ENCODE peak calls at places on chromosomes 3 and 15, in seven cellular contexts. I is GM12865; O is PC-3; C is stimulated activated CD4-positive, alpha-beta T cell treated with anti-CD3 and anti-CD28 coated beads, Interleukin-4, amount 100 ng/mL, for 4 hours; Z is RWPE2; X is LoVo; P is COLO829. R is an unnamed sample.

GRCh38 chr3:38016847-38017444 is 12.5 kb downstream of the PLCD1 start:
- DNase-seq in I (no peak), P (no peak), O (no peak), Z (no peak), X (no peak), C (no peak), R (no peak)

GRCh38 chr3:127848131-127849129 is 26.1 kb upstream of the MGLL start:
- DNase-seq in X (no peak), O (no peak), I (no peak), P (no peak), Z (no peak), C (no peak), R (no peak)

GRCh38 chr3:185658504-185658912 is 72.4 kb downstream of the SENP2 start:
- DNase-seq in X (peak), Z (peak), P (peak), O (peak), I (no peak), C (no peak), R (peak)

GRCh38 chr3:196661400-196661799 is 21.9 kb downstream of the NRROS start:
- DNase-seq in Z (no peak), O (no peak), I (no peak), X (no peak), C (no peak), P (no peak), R (no peak)

GRCh38 chr3:195705081-195705991 is 15.4 kb upstream of the MUC20 start:
- DNase-seq in Z (no peak), O (no peak), X (no peak), P (no peak), C (no peak), I (no peak), R (no peak)

GRCh38 chr15:42919794-42920280 is 741 bp downstream of the TTBK2 start:
- DNase-seq in X (peak), C (peak), O (peak), P (no peak), I (peak), Z (no peak), R (peak)

GRCh38 chr3:197028711-197029510 is 706 bp downstream of the MELTF start:
- DNase-seq in Z (peak), I (peak), C (no peak), P (no peak), X (no peak), O (peak), R (peak)

GRCh38 chr3:139654637-139655365 is 23.0 kb downstream of the NMNAT3 start:
- DNase-seq in O (no peak), X (peak), Z (no peak), I (no peak), C (no peak), P (peak), R (no peak)

GRCh38 chr15:98751767-98752166 is 103.4 kb downstream of the IGF1R start:
- DNase-seq in I (no peak), Z (no peak), P (no peak), C (no peak), O (no peak), X (no peak), R (no peak)

GRCh38 chr3:39657075-39657474 is 152.3 kb upstream of the MYRIP start:
- DNase-seq in I (no peak), C (no peak), X (no peak), O (no peak), P (no peak), Z (no peak), R (no peak)

GRCh38 chr3:72347819-72348319 is 500.4 kb downstream of the SHQ1 start:
- DNase-seq in C (peak), P (peak), O (peak), X (peak), Z (no peak), I (peak), R (peak)

GRCh38 chr3:117184574-117184973 is 475.0 kb downstream of the TUSC7 start:
- DNase-seq in X (no peak), P (no peak), I (no peak), O (no peak), C (no peak), Z (no peak), R (peak)

GRCh38 chr15:48897144-48897814 is 19.3 kb downstream of the EID1 start:
- DNase-seq in I (no peak), Z (no peak), O (no peak), P (peak), C (no peak), X (no peak), R (no peak)

R was measured in HT1080.